ENCODE peak calls at places on chromosomes 3 and 15, in seven cellular contexts. U, N, D, X, A, R and L are unnamed samples. For H3K4me1, the result is how much of the 10 kb centered on the place peaks cover.

GRCh38 chr3:193662757-193663322 is 69.8 kb downstream of the OPA1 start:
- DNase-seq in D (no peak), X (no peak), N (no peak), A (no peak), U (no peak), R (no peak), L (no peak)

GRCh38 chr15:59999064-59999377 is 5.1 kb upstream of the FOXB1 start:
- DNase-seq in R (peak), X (no peak), D (no peak), U (no peak), N (no peak), A (no peak), L (no peak)

GRCh38 chr3:134359121-134360010 is 14.9 kb downstream of the AMOTL2 start:
- DNase-seq in A (no peak), U (no peak), R (no peak), N (peak), X (no peak), D (no peak), L (no peak)

GRCh38 chr3:115092220-115092791 is 54.8 kb downstream of the ZBTB20 start:
- DNase-seq in N (peak), U (peak), R (peak), A (peak), X (peak), D (peak), L (no peak)

GRCh38 chr3:188396900-188397299 is 242.9 kb downstream of the LPP start:
- DNase-seq in N (no peak), R (no peak), X (no peak), U (no peak), D (no peak), A (no peak), L (no peak)

GRCh38 chr3:49593046-49593445 is 38.8 kb downstream of the BSN start:
- DNase-seq in X (no peak), A (no peak), N (no peak), D (no peak), R (no peak), U (no peak), L (no peak)

GRCh38 chr3:134066539-134067310 is 37.0 kb upstream of the SLCO2A1 start:
- DNase-seq in A (peak), N (peak), D (no peak), U (no peak), X (no peak), R (no peak), L (peak)

GRCh38 chr3:173371848-173372487 is 25.6 kb upstream of the NLGN1 start:
- DNase-seq in A (no peak), D (no peak), U (no peak), N (no peak), X (no peak), R (peak), L (no peak)

GRCh38 chr3:88148651-88149050 is 1.1 kb upstream of the C3orf38 start:
- DNase-seq in X (no peak), N (no peak), D (no peak), A (no peak), R (no peak), U (no peak), L (no peak)

GRCh38 chr3:128942161-128942952 is 51.5 kb downstream of the CFAP92 start:
- DNase-seq in X (no peak), R (no peak), N (no peak), U (peak), A (no peak), D (no peak), L (peak)

GRCh38 chr3:126342211-126342610 is 15.0 kb downstream of the KLF15 start:
- DNase-seq in N (peak), R (no peak), A (no peak), X (peak), D (no peak), U (no peak), L (no peak)

GRCh38 chr3:171056528-171056927 is 30.0 kb upstream of the SLC2A2 start:
- DNase-seq in X (no peak), D (no peak), R (no peak), U (no peak), A (no peak), N (no peak), L (no peak)

GRCh38 chr15:90234519-90234988 is 545 bp downstream of the GDPGP1 start:
- DNase-seq in U (no peak), A (no peak), R (no peak), N (no peak), X (no peak), D (no peak), L (no peak)

GRCh38 chr3:14989943-14990753 is 42.8 kb downstream of the NR2C2 start:
- DNase-seq in X (no peak), U (no peak), A (no peak), R (peak), N (no peak), D (no peak), L (no peak)

DNA sequence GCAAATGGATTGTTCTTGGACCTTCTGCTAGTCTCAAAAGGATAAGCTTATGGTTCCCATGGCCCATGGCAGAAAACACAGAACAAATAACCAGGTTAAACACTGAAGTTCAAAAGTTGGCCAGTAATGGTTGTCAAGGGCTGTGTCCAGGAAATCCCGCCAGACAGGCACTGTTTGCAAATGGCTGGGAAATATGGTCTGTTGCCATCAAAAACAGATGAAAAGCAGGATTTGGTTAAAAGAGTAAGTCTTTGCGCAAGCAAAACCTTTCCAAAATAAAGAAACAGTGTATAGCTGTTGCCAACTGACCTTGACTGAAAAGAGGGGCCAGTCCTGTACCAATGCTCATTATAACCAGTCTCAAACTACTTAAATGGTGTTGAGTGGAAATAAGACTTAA is 58.6 kb downstream of the WWTR1 start:
- DNase-seq in R (no peak), X (no peak), D (no peak), A (no peak), U (no peak), N (no peak), L (no peak)
- H3K4me1 ChIP-seq in R (under half), X (under half), D (half or more), A (under half), U (under half), N (under half), L (under half)

GRCh38 chr15:75213212-75213767 is 11.6 kb downstream of the C15orf39 start:
- DNase-seq in R (no peak), A (no peak), D (no peak), U (no peak), N (no peak), X (no peak), L (no peak)
- TF ChIP-seq POLR2AphosphoS5 in R (no peak), A (no peak), D (no peak), U (no peak), N (no peak), X (no peak), L (no peak)

GRCh38 chr3:71101581-71101980 is 481.9 kb downstream of the FOXP1 start:
- DNase-seq in N (no peak), U (no peak), R (no peak), A (no peak), D (no peak), X (no peak), L (no peak)
- H3K4me1 ChIP-seq in N (under half), U (under half), R (under half), A (under half), D (under half), X (under half), L (half or more)

GRCh38 chr3:177905895-177906511 is 630.2 kb upstream of the KCNMB2 start:
- DNase-seq in R (peak), D (no peak), X (no peak), N (no peak), U (no peak), A (no peak), L (no peak)
- TF ChIP-seq POLR2AphosphoS5 in R (no peak), D (no peak), X (no peak), N (no peak), U (no peak), A (no peak), L (no peak)

DNA sequence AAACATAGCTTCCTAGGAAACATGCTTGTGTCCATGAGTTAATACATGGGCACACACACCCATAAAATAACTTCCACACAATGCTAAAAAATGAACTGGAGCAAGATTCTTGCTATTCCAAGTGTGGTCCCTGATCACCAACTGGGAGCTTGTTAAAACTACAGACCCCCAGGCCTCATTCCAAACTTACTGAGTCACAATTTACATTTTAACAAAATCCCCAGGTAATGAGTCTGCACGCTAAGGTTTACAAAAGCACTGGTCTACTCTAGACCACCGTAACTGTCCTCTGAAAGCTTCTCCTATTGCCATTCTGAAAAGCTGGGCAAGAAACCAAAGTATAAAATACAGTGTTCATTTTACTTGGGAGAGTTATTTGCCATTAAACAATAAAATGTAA is 45.4 kb downstream of the IGF2BP2 start:
- DNase-seq in R (peak), X (no peak), U (no peak), D (no peak), N (no peak), A (no peak), L (no peak)
- H3K4me1 ChIP-seq in R (half or more), X (under half), U (half or more), D (under half), N (under half), A (under half), L (under half)

DNA sequence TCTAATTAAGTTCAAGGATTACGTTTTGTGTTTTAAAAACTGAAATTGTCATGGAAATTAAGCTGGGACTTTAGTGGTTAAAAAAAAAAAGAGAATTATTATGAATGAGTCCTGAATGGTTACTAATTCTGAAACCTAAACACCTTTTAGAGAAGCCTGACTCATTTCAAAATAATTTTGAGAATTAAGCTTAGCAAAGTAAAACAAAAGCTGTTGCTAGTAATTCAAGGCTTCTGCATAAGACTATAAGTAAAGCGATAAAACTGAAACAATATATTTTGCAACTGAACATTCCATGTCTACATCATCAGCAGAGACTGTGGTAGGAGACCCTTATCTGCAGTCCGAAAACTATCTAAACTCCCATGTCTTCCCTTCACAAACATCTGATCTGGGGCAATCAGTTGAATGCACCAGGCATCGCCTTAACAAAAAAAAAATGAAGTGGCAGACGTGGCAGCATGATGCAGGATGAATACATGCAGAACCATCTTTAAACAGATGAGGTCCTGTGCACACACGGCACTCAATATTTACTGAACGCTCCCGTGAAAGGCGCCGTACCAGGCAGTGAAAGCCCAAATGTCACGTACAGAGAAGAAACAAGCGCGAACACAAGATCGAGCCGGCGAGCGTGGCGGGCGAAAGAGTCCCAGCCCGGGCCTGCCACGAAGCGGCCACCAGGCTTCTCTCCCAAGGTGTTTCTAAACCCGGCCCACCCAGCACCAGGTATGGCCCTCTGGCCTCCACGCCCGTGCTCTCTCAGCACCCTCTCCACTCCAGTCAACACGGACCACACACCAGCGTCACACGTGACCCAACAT is 63.1 kb downstream of the CHSY1 start:
- DNase-seq in X (no peak), D (no peak), A (no peak), R (no peak), U (no peak), N (no peak), L (no peak)
- TF ChIP-seq POLR2AphosphoS5 in X (no peak), D (no peak), A (no peak), R (no peak), U (no peak), N (no peak), L (no peak)

DNA sequence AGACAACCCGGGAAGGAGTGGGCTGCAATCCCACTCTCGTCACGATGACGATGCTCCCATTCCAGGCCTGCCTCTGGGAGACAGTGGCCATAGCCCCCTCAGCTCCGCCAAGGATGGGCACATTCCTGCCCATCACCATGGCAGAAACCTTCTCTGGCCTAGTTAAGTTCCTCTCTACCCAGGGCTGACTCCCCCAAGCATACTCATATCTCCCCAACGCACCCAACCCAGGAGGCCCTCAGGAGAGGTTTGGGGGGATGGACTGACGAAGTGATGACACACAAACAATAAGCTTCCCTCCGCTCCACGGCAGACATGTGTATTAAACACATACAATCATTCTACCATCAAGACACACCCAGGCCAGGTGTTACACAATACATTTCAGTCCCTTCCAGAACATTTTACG is 60.1 kb downstream of the VGLL4 start:
- DNase-seq in D (no peak), A (no peak), X (no peak), N (no peak), R (no peak), U (no peak), L (peak)
- H3K4me1 ChIP-seq in D (half or more), A (under half), X (under half), N (under half), R (under half), U (under half), L (half or more)